ENCODE peak calls at places on chromosomes 7 and 10, in four cellular contexts. Y, W, H and I are unnamed samples.

GRCh38 chr10:30374353-30374752 is 25.3 kb upstream of the MTPAP start:
- DNase-seq in Y (no peak), H (peak), W (no peak), I (peak)

GRCh38 chr7:18225067-18225466 is 197.4 kb upstream of the PRPS1L1 start:
- DNase-seq in H (no peak), W (no peak), Y (no peak), I (no peak)

GRCh38 chr7:159091480-159092475 is 52.9 kb downstream of the VIPR2 start:
- DNase-seq in Y (no peak), H (peak), W (no peak), I (no peak)

GRCh38 chr7:37068902-37069301 is 344.6 kb upstream of the AOAH start:
- DNase-seq in H (no peak), W (no peak), Y (no peak), I (no peak)

GRCh38 chr10:71790749-71791440 is 17.6 kb upstream of the VSIR start:
- DNase-seq in H (no peak), W (no peak), Y (no peak), I (no peak)

GRCh38 chr7:43175525-43176200 is 63.2 kb downstream of the HECW1 start:
- DNase-seq in H (no peak), W (no peak), Y (no peak), I (no peak)

GRCh38 chr7:111226800-111227199 is 135.9 kb downstream of the LRRN3 start:
- DNase-seq in W (no peak), Y (no peak), H (no peak), I (no peak)

GRCh38 chr10:91796332-91797076 is 1.7 kb upstream of the TNKS2 start:
- DNase-seq in Y (no peak), W (peak), H (peak), I (peak)

GRCh38 chr10:36630267-36630666 is 495.1 kb upstream of the ANKRD30A start:
- DNase-seq in H (no peak), W (no peak), Y (no peak), I (no peak)

GRCh38 chr10:11017575-11018425 is at the start of gene CELF2:
- DNase-seq in Y (peak), H (peak), W (no peak), I (peak)

GRCh38 chr10:33476757-33477273 is 142.3 kb upstream of the NRP1 start:
- DNase-seq in H (no peak), W (no peak), Y (no peak), I (no peak)

GRCh38 chr7:142568430-142569097 is 180.7 kb upstream of the PRSS1 start:
- DNase-seq in Y (no peak), H (no peak), W (no peak), I (no peak)

GRCh38 chr7:135717686-135718085 is 10.3 kb downstream of the SLC13A4 start:
- DNase-seq in W (no peak), Y (no peak), H (no peak), I (no peak)

GRCh38 chr7:43756368-43757072 is 2.0 kb upstream of the BLVRA start:
- DNase-seq in Y (no peak), H (no peak), W (no peak), I (no peak)

GRCh38 chr10:67839957-67840356 is 2.0 kb upstream of the DNAJC12 start:
- DNase-seq in W (no peak), Y (no peak), H (no peak), I (no peak)

GRCh38 chr10:70856454-70856853 is 31.9 kb downstream of the PCBD1 start:
- DNase-seq in H (no peak), W (no peak), Y (no peak), I (no peak)

GRCh38 chr7:69374036-69374420 is 224.2 kb upstream of the AUTS2 start:
- DNase-seq in H (no peak), Y (no peak), W (no peak), I (no peak)

GRCh38 chr7:118040562-118040961 is 143.4 kb upstream of the LSM8 start:
- DNase-seq in Y (no peak), H (no peak), W (peak), I (no peak)

GRCh38 chr10:118362103-118362502 is 20.0 kb upstream of the FAM204A start:
- DNase-seq in H (no peak), W (no peak), Y (no peak), I (no peak)

GRCh38 chr7:22913116-22913515 is 90.5 kb upstream of the TOMM7 start:
- DNase-seq in W (no peak), H (no peak), Y (no peak), I (no peak)

GRCh38 chr7:121620953-121621606 is 225.0 kb upstream of the FAM3C start:
- DNase-seq in H (peak), W (no peak), Y (no peak), I (no peak)

GRCh38 chr7:48179631-48180030 is 8.4 kb downstream of the ABCA13 start:
- DNase-seq in W (no peak), H (no peak), Y (no peak), I (no peak)

GRCh38 chr10:62172465-62172864 is 96.2 kb downstream of the RTKN2 start:
- DNase-seq in H (no peak), W (no peak), Y (no peak), I (no peak)

GRCh38 chr7:99244942-99245341 is 27.7 kb upstream of the MYH16 start:
- DNase-seq in H (no peak), W (no peak), Y (no peak), I (no peak)
- TF ChIP-seq SUZ12 in H (no peak), W (no peak), Y (no peak), I (no peak)

DNA sequence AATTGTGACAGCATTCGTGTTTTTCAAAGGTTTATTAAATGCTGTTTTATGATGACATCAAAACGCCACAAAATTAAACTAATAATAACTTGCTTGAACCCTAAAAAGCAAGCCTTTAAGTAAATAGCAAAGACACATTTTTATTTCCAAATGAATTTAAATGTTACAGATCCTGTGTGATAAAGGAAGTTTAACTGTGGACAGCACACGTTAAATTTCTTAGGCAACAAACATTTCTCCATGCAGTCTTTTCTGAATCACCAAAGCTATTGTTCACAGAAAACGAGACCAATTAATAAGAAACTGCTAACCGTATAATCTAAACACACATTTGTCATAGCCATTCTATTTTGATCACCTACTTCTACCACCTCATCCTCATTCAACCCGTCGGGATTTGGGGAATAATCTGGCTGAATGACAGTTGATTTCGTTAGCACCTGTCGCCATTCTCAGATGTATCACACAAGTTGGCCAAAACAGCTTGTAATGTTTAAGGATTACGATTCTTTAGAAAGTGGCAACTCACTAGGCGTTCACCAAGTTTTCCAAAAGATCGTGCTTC is 1.3 kb downstream of the EZH2 start:
- DNase-seq in Y (no peak), H (no peak), W (no peak), I (no peak)
- TF ChIP-seq SUZ12 in Y (no peak), H (peak), W (no peak), I (no peak)

GRCh38 chr7:76412249-76412648 is 2.8 kb upstream of the SSC4D start:
- DNase-seq in W (no peak), H (no peak), Y (no peak), I (no peak)

GRCh38 chr7:76408121-76408560 is 1.4 kb downstream of the SSC4D start:
- DNase-seq in H (no peak), Y (no peak), W (no peak), I (peak)

GRCh38 chr7:76405738-76406137 is 3.8 kb downstream of the SSC4D start:
- DNase-seq in Y (no peak), W (no peak), H (no peak), I (no peak)

GRCh38 chr7:76407718-76408117 is 1.8 kb downstream of the SSC4D start:
- DNase-seq in H (no peak), W (no peak), Y (no peak), I (no peak)

DNA sequence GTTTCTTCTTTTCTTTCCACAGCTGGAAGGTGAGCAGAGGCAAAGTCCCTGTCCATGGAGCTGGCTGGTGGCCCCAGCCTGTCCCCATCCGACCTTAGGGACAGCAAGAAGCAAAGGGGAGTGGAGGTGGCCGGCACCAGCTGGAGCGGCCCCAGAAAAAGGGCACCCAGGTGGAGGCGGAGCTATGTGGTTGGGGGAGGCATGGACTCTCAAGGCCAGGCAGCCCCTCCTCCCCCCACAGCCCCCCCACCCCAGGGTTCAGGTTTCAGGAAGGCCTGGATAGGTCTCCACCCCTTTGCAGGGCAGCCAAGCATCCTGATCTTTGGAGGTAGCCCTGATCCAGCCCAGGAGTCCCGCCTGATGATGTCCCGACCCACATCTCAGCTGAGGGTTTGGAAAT is at the start of gene SSC4D:
- DNase-seq in W (no peak), H (peak), Y (no peak), I (peak)
- TF ChIP-seq SUZ12 in W (no peak), H (no peak), Y (no peak), I (no peak)

GRCh38 chr7:1569440-1569832 is 396 bp downstream of the PSMG3 start:
- DNase-seq in Y (no peak), H (no peak), W (no peak), I (no peak)

GRCh38 chr7:1566687-1567081 is 3.1 kb downstream of the PSMG3 start:
- DNase-seq in Y (no peak), H (no peak), W (no peak), I (no peak)

GRCh38 chr7:1569016-1569415 is 816 bp downstream of the PSMG3 start:
- DNase-seq in H (no peak), W (no peak), Y (no peak), I (no peak)

GRCh38 chr7:1567893-1568292 is 1.9 kb downstream of the PSMG3 start:
- DNase-seq in H (no peak), Y (no peak), W (no peak), I (no peak)

DNA sequence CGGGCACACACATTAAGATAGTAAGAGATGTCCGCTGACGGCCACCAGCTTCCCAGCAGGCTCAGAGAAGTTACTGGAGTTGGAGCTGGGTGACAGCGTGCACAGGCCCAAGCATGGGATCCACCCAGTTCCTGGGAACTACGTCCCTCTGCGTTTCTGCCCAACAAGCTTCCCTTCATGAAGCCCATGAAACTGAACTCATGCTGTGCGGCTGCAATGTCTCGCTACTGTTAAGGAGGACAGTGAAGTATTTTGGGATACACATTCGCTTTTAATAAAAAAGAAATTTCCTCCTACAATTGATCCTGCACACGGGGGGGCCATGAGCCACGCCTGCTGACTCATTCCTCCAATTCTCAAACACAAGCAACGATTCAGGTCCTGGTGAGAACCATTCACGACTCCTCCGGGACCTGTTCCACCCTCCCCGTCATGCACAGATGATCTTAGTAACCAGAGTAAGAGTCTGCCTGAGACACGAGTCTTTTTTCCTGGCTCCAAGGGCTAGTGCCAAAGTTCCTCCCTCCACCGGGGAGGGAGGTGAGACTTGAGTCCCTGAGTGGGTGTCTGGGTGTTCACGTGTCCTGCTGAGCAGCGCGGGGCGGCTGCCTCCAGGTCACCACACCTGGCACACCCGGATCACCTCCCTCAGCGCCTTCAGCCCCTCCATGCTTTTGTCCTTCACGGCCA is 2.6 kb downstream of the PSMG3 start:
- DNase-seq in Y (peak), H (no peak), W (no peak), I (no peak)
- TF ChIP-seq SUZ12 in Y (no peak), H (no peak), W (no peak), I (no peak)